ENCODE peak calls at places on chromosomes 16 and 17, in nine cellular contexts. One of them, this sample, is unnamed.

GRCh38 chr16:1863681-1864460 is 8.1 kb downstream of the MEIOB start:
- DNase-seq in germinal center: peak; percentile 8
- DNase-seq in body of pancreas: peak; percentile 27
- DNase-seq in prostate gland: no peak
- DNase-seq in NB4: peak; percentile 61
- DNase-seq in T-cell: no peak
- DNase-seq in T-helper 2 cell: peak; percentile 48
- DNase-seq in skeletal muscle cell: no peak
- DNase-seq in SIG-M5: no peak
- DNase-seq in this sample: peak; percentile 7

GRCh38 chr16:2471016-2471652 is at the start of gene NTN3:
- DNase-seq in T-cell: no peak
- DNase-seq in T-helper 2 cell: no peak
- DNase-seq in body of pancreas: no peak
- DNase-seq in prostate gland: no peak
- DNase-seq in NB4: peak; percentile 87
- DNase-seq in skeletal muscle cell: no peak
- DNase-seq in SIG-M5: no peak
- DNase-seq in germinal center: no peak
- DNase-seq in this sample: no peak

GRCh38 chr17:8488931-8489330 is 53.2 kb downstream of the NDEL1 start:
- DNase-seq in SIG-M5: no peak
- DNase-seq in NB4: peak; percentile 15
- DNase-seq in T-helper 2 cell: no peak
- DNase-seq in body of pancreas: no peak
- DNase-seq in germinal center: no peak
- DNase-seq in T-cell: no peak
- DNase-seq in skeletal muscle cell: peak; percentile 85
- DNase-seq in prostate gland: no peak
- DNase-seq in this sample: peak; percentile 88

GRCh38 chr16:14399397-14400284 is 230.4 kb downstream of the PARN start:
- DNase-seq in NB4: peak; percentile 75
- DNase-seq in T-cell: no peak
- DNase-seq in SIG-M5: no peak
- DNase-seq in body of pancreas: no peak
- DNase-seq in germinal center: no peak
- DNase-seq in skeletal muscle cell: no peak
- DNase-seq in prostate gland: no peak
- DNase-seq in T-helper 2 cell: no peak
- DNase-seq in this sample: no peak

GRCh38 chr16:49649013-49649785 is 206.7 kb downstream of the ZNF423 start:
- DNase-seq in T-cell: no peak
- DNase-seq in T-helper 2 cell: no peak
- DNase-seq in skeletal muscle cell: no peak
- DNase-seq in NB4: no peak
- DNase-seq in SIG-M5: no peak
- DNase-seq in prostate gland: no peak
- DNase-seq in body of pancreas: no peak
- DNase-seq in germinal center: no peak
- DNase-seq in this sample: no peak

GRCh38 chr16:11056989-11057645 is 112.8 kb downstream of the CLEC16A start:
- DNase-seq in body of pancreas: no peak
- DNase-seq in T-cell: no peak
- DNase-seq in prostate gland: peak; percentile 83
- DNase-seq in germinal center: no peak
- DNase-seq in T-helper 2 cell: no peak
- DNase-seq in NB4: no peak
- DNase-seq in SIG-M5: no peak
- DNase-seq in skeletal muscle cell: no peak
- DNase-seq in this sample: no peak

GRCh38 chr16:87350681-87351319 is 32.8 kb downstream of the FBXO31 start:
- DNase-seq in T-cell: no peak
- DNase-seq in skeletal muscle cell: no peak
- DNase-seq in NB4: no peak
- DNase-seq in body of pancreas: no peak
- DNase-seq in germinal center: no peak
- DNase-seq in prostate gland: no peak
- DNase-seq in T-helper 2 cell: no peak
- DNase-seq in SIG-M5: no peak
- DNase-seq in this sample: no peak

GRCh38 chr17:71147906-71148305 is 972.9 kb upstream of the SOX9 start:
- DNase-seq in prostate gland: no peak
- DNase-seq in skeletal muscle cell: no peak
- DNase-seq in body of pancreas: no peak
- DNase-seq in germinal center: no peak
- DNase-seq in SIG-M5: no peak
- DNase-seq in T-cell: no peak
- DNase-seq in T-helper 2 cell: no peak
- DNase-seq in NB4: no peak
- DNase-seq in this sample: no peak

GRCh38 chr17:40139566-40140058 is 725 bp upstream of the CASC3 start:
- DNase-seq in T-cell: peak; percentile 15
- DNase-seq in body of pancreas: peak; percentile 40
- DNase-seq in T-helper 2 cell: no peak
- DNase-seq in skeletal muscle cell: no peak
- DNase-seq in prostate gland: peak; percentile 33
- DNase-seq in NB4: no peak
- DNase-seq in germinal center: peak; percentile 46
- DNase-seq in SIG-M5: no peak
- DNase-seq in this sample: no peak

GRCh38 chr17:61065263-61065773 is 334.3 kb upstream of the TBX2 start:
- DNase-seq in prostate gland: no peak
- DNase-seq in skeletal muscle cell: no peak
- DNase-seq in body of pancreas: no peak
- DNase-seq in SIG-M5: no peak
- DNase-seq in NB4: no peak
- DNase-seq in T-helper 2 cell: no peak
- DNase-seq in germinal center: no peak
- DNase-seq in T-cell: no peak
- DNase-seq in this sample: no peak

GRCh38 chr17:48038687-48039086 is 1.1 kb upstream of the COPZ2 start:
- DNase-seq in skeletal muscle cell: no peak
- DNase-seq in body of pancreas: no peak
- DNase-seq in SIG-M5: no peak
- DNase-seq in germinal center: no peak
- DNase-seq in prostate gland: no peak
- DNase-seq in T-helper 2 cell: no peak
- DNase-seq in NB4: no peak
- DNase-seq in T-cell: no peak
- DNase-seq in this sample: no peak

GRCh38 chr16:5235119-5235518 is 137.5 kb upstream of the EEF2KMT start:
- DNase-seq in NB4: no peak
- DNase-seq in T-helper 2 cell: no peak
- DNase-seq in SIG-M5: no peak
- DNase-seq in T-cell: no peak
- DNase-seq in body of pancreas: no peak
- DNase-seq in germinal center: no peak
- DNase-seq in prostate gland: no peak
- DNase-seq in skeletal muscle cell: no peak
- DNase-seq in this sample: no peak

GRCh38 chr17:8803531-8804416 is 4.6 kb upstream of the MFSD6L start:
- DNase-seq in germinal center: no peak
- DNase-seq in body of pancreas: no peak
- DNase-seq in SIG-M5: no peak
- DNase-seq in prostate gland: no peak
- DNase-seq in T-cell: no peak
- DNase-seq in T-helper 2 cell: peak; percentile 8
- DNase-seq in NB4: peak; percentile 11
- DNase-seq in skeletal muscle cell: no peak
- DNase-seq in this sample: no peak

GRCh38 chr17:561118-561517 is 153.5 kb downstream of the VPS53 start:
- DNase-seq in body of pancreas: no peak
- DNase-seq in prostate gland: no peak
- DNase-seq in NB4: peak; percentile 27
- DNase-seq in skeletal muscle cell: peak; percentile 48
- DNase-seq in T-cell: no peak
- DNase-seq in SIG-M5: no peak
- DNase-seq in germinal center: no peak
- DNase-seq in T-helper 2 cell: peak; percentile 34
- DNase-seq in this sample: no peak

GRCh38 chr17:8753976-8754440 is 4.3 kb downstream of the SPDYE4 start:
- DNase-seq in NB4: peak; percentile 21
- DNase-seq in body of pancreas: no peak
- DNase-seq in T-helper 2 cell: peak; percentile 24
- DNase-seq in germinal center: no peak
- DNase-seq in skeletal muscle cell: peak; percentile 0
- DNase-seq in T-cell: no peak
- DNase-seq in SIG-M5: no peak
- DNase-seq in prostate gland: no peak
- DNase-seq in this sample: no peak

GRCh38 chr17:83119987-83120864 is 40.8 kb downstream of the METRNL start:
- DNase-seq in germinal center: peak; percentile 91
- DNase-seq in SIG-M5: peak; percentile 88
- DNase-seq in skeletal muscle cell: no peak
- DNase-seq in NB4: peak; percentile 91
- DNase-seq in T-helper 2 cell: peak; percentile 72
- DNase-seq in prostate gland: no peak
- DNase-seq in T-cell: no peak
- DNase-seq in body of pancreas: no peak
- DNase-seq in this sample: no peak

GRCh38 chr16:69243479-69243878 is 56.5 kb downstream of the SNTB2 start:
- DNase-seq in SIG-M5: no peak
- DNase-seq in T-cell: no peak
- DNase-seq in germinal center: no peak
- DNase-seq in NB4: no peak
- DNase-seq in skeletal muscle cell: peak; percentile 32
- DNase-seq in T-helper 2 cell: no peak
- DNase-seq in body of pancreas: no peak
- DNase-seq in prostate gland: no peak
- DNase-seq in this sample: no peak

GRCh38 chr17:45129940-45130639 is 2.2 kb downstream of the PLCD3 start:
- DNase-seq in body of pancreas: no peak
- DNase-seq in T-cell: no peak
- DNase-seq in NB4: no peak
- DNase-seq in skeletal muscle cell: no peak
- DNase-seq in SIG-M5: no peak
- DNase-seq in prostate gland: no peak
- DNase-seq in germinal center: no peak
- DNase-seq in T-helper 2 cell: no peak
- DNase-seq in this sample: no peak

GRCh38 chr17:38451030-38451839 is 23.0 kb downstream of the ARHGAP23 start:
- DNase-seq in germinal center: no peak
- DNase-seq in prostate gland: no peak
- DNase-seq in body of pancreas: no peak
- DNase-seq in SIG-M5: no peak
- DNase-seq in NB4: no peak
- DNase-seq in skeletal muscle cell: no peak
- DNase-seq in T-cell: no peak
- DNase-seq in T-helper 2 cell: no peak
- DNase-seq in this sample: no peak

GRCh38 chr17:72387487-72387886 is 266.7 kb downstream of the SOX9 start:
- DNase-seq in T-helper 2 cell: no peak
- DNase-seq in prostate gland: no peak
- DNase-seq in T-cell: no peak
- DNase-seq in body of pancreas: no peak
- DNase-seq in skeletal muscle cell: peak; percentile 79
- DNase-seq in NB4: peak; percentile 23
- DNase-seq in germinal center: no peak
- DNase-seq in SIG-M5: no peak
- DNase-seq in this sample: peak; percentile 83

GRCh38 chr17:2177235-2177811 is 122.4 kb downstream of the HIC1 start:
- DNase-seq in T-helper 2 cell: no peak
- DNase-seq in body of pancreas: no peak
- DNase-seq in prostate gland: peak; percentile 33
- DNase-seq in skeletal muscle cell: no peak
- DNase-seq in T-cell: no peak
- DNase-seq in SIG-M5: no peak
- DNase-seq in NB4: no peak
- DNase-seq in germinal center: no peak
- DNase-seq in this sample: no peak

GRCh38 chr17:58591455-58591854 is 77.0 kb upstream of the MTMR4 start:
- DNase-seq in body of pancreas: no peak
- DNase-seq in prostate gland: no peak
- DNase-seq in SIG-M5: no peak
- DNase-seq in skeletal muscle cell: no peak
- DNase-seq in T-helper 2 cell: no peak
- DNase-seq in T-cell: no peak
- DNase-seq in germinal center: no peak
- DNase-seq in NB4: no peak
- DNase-seq in this sample: no peak

GRCh38 chr16:89922884-89923639 is at the start of gene TUBB3:
- DNase-seq in SIG-M5: no peak
- DNase-seq in T-helper 2 cell: peak; percentile 66
- DNase-seq in skeletal muscle cell: peak; percentile 48
- DNase-seq in T-cell: no peak
- DNase-seq in prostate gland: peak; percentile 56
- DNase-seq in body of pancreas: peak; percentile 45
- DNase-seq in germinal center: peak; percentile 93
- DNase-seq in NB4: peak; percentile 88
- DNase-seq in this sample: no peak

GRCh38 chr16:82460761-82461160 is 166.0 kb upstream of the CDH13 start:
- DNase-seq in body of pancreas: no peak
- DNase-seq in T-cell: no peak
- DNase-seq in germinal center: no peak
- DNase-seq in prostate gland: no peak
- DNase-seq in NB4: no peak
- DNase-seq in skeletal muscle cell: no peak
- DNase-seq in SIG-M5: no peak
- DNase-seq in T-helper 2 cell: no peak
- DNase-seq in this sample: no peak

GRCh38 chr17:77687417-77687816 is 271.1 kb upstream of the TNRC6C start:
- DNase-seq in SIG-M5: no peak
- DNase-seq in germinal center: no peak
- DNase-seq in T-cell: no peak
- DNase-seq in prostate gland: no peak
- DNase-seq in body of pancreas: no peak
- DNase-seq in NB4: no peak
- DNase-seq in T-helper 2 cell: no peak
- DNase-seq in skeletal muscle cell: no peak
- DNase-seq in this sample: no peak

GRCh38 chr17:57983446-57983845 is 4.6 kb downstream of the VEZF1 start:
- DNase-seq in prostate gland: no peak
- DNase-seq in T-helper 2 cell: no peak
- DNase-seq in germinal center: no peak
- DNase-seq in SIG-M5: no peak
- DNase-seq in T-cell: no peak
- DNase-seq in NB4: no peak
- DNase-seq in body of pancreas: no peak
- DNase-seq in skeletal muscle cell: no peak
- DNase-seq in this sample: no peak

GRCh38 chr16:5756969-5757368 is 659.4 kb upstream of the EEF2KMT start:
- DNase-seq in skeletal muscle cell: no peak
- DNase-seq in prostate gland: no peak
- DNase-seq in SIG-M5: no peak
- DNase-seq in T-helper 2 cell: peak; percentile 55
- DNase-seq in T-cell: no peak
- DNase-seq in NB4: no peak
- DNase-seq in body of pancreas: no peak
- DNase-seq in germinal center: no peak
- DNase-seq in this sample: no peak

GRCh38 chr17:47193931-47194481 is 4.9 kb upstream of the CDC27 start:
- DNase-seq in body of pancreas: no peak
- DNase-seq in SIG-M5: no peak
- DNase-seq in prostate gland: no peak
- DNase-seq in NB4: no peak
- DNase-seq in germinal center: no peak
- DNase-seq in skeletal muscle cell: no peak
- DNase-seq in T-helper 2 cell: no peak
- DNase-seq in T-cell: no peak
- DNase-seq in this sample: no peak

GRCh38 chr16:2968738-2969544 is at the start of gene PAQR4:
- DNase-seq in SIG-M5: no peak
- DNase-seq in skeletal muscle cell: peak; percentile 39
- DNase-seq in body of pancreas: peak; percentile 89
- DNase-seq in T-helper 2 cell: peak; percentile 88
- DNase-seq in prostate gland: peak; percentile 82
- DNase-seq in germinal center: peak; percentile 92
- DNase-seq in NB4: peak; percentile 92
- DNase-seq in T-cell: peak; percentile 32
- DNase-seq in this sample: peak; percentile 18

GRCh38 chr17:40450175-40450574 is 6.9 kb downstream of the IGFBP4 start:
- DNase-seq in T-cell: no peak
- DNase-seq in NB4: peak; percentile 65
- DNase-seq in body of pancreas: peak; percentile 66
- DNase-seq in germinal center: peak; percentile 31
- DNase-seq in SIG-M5: no peak
- DNase-seq in skeletal muscle cell: no peak
- DNase-seq in T-helper 2 cell: no peak
- DNase-seq in prostate gland: no peak
- DNase-seq in this sample: no peak

GRCh38 chr17:50692448-50693040 is 15.2 kb downstream of the ANKRD40 start:
- DNase-seq in T-helper 2 cell: no peak
- DNase-seq in skeletal muscle cell: no peak
- DNase-seq in NB4: no peak
- DNase-seq in SIG-M5: no peak
- DNase-seq in prostate gland: no peak
- DNase-seq in body of pancreas: no peak
- DNase-seq in germinal center: no peak
- DNase-seq in T-cell: no peak
- DNase-seq in this sample: no peak